ENCODE peak calls at places on chromosomes 11 and 22, in five cellular contexts. One of them, this sample, is unnamed.
A peak's percentile ranks its signal among the peaks of the same experiment; 100 is the strongest.

GRCh38 chr22:22843848-22844247 is 43.8 kb upstream of the IGLL5 start:
- DNase-seq in fibroblast of pulmonary artery: no peak
- DNase-seq in stimulated activated CD8-positive, alpha-beta memory T cell treated with anti-CD3 and anti-CD28 coated beads, Interleukin-15, amount 100 ng/mL, for 24 hours: no peak
- DNase-seq in GOT3: no peak
- DNase-seq in tibial artery: no peak
- DNase-seq in this sample: no peak

GRCh38 chr11:11391796-11392195 is 38.7 kb upstream of the CSNK2A3 start:
- DNase-seq in GOT3: no peak
- DNase-seq in fibroblast of pulmonary artery: peak; percentile 82
- DNase-seq in stimulated activated CD8-positive, alpha-beta memory T cell treated with anti-CD3 and anti-CD28 coated beads, Interleukin-15, amount 100 ng/mL, for 24 hours: no peak
- DNase-seq in tibial artery: no peak
- DNase-seq in this sample: no peak

GRCh38 chr11:6812391-6813005 is 13.0 kb upstream of the OR6A2 start:
- DNase-seq in tibial artery: no peak
- DNase-seq in stimulated activated CD8-positive, alpha-beta memory T cell treated with anti-CD3 and anti-CD28 coated beads, Interleukin-15, amount 100 ng/mL, for 24 hours: no peak
- DNase-seq in fibroblast of pulmonary artery: peak; percentile 55
- DNase-seq in GOT3: no peak
- DNase-seq in this sample: peak; percentile 68

GRCh38 chr11:61110255-61111059 is 8.2 kb downstream of the CD5 start:
- DNase-seq in fibroblast of pulmonary artery: no peak
- DNase-seq in tibial artery: no peak
- DNase-seq in GOT3: no peak
- DNase-seq in stimulated activated CD8-positive, alpha-beta memory T cell treated with anti-CD3 and anti-CD28 coated beads, Interleukin-15, amount 100 ng/mL, for 24 hours: no peak
- DNase-seq in this sample: no peak

GRCh38 chr11:944711-945470 is 19.2 kb downstream of the AP2A2 start:
- DNase-seq in GOT3: no peak
- DNase-seq in tibial artery: no peak
- DNase-seq in stimulated activated CD8-positive, alpha-beta memory T cell treated with anti-CD3 and anti-CD28 coated beads, Interleukin-15, amount 100 ng/mL, for 24 hours: no peak
- DNase-seq in fibroblast of pulmonary artery: peak; percentile 50
- DNase-seq in this sample: no peak

GRCh38 chr11:75338516-75339218 is 12.8 kb downstream of the ARRB1 start:
- DNase-seq in fibroblast of pulmonary artery: no peak
- DNase-seq in tibial artery: no peak
- DNase-seq in GOT3: no peak
- DNase-seq in stimulated activated CD8-positive, alpha-beta memory T cell treated with anti-CD3 and anti-CD28 coated beads, Interleukin-15, amount 100 ng/mL, for 24 hours: no peak
- DNase-seq in this sample: no peak

GRCh38 chr22:50444663-50445062 is 30.2 kb downstream of the SBF1 start:
- DNase-seq in fibroblast of pulmonary artery: peak; percentile 67
- DNase-seq in GOT3: no peak
- DNase-seq in tibial artery: no peak
- DNase-seq in stimulated activated CD8-positive, alpha-beta memory T cell treated with anti-CD3 and anti-CD28 coated beads, Interleukin-15, amount 100 ng/mL, for 24 hours: no peak
- DNase-seq in this sample: no peak

GRCh38 chr11:122910775-122911174 is 28.2 kb downstream of the JHY start:
- DNase-seq in GOT3: no peak
- DNase-seq in tibial artery: no peak
- DNase-seq in fibroblast of pulmonary artery: peak; percentile 45
- DNase-seq in stimulated activated CD8-positive, alpha-beta memory T cell treated with anti-CD3 and anti-CD28 coated beads, Interleukin-15, amount 100 ng/mL, for 24 hours: no peak
- DNase-seq in this sample: peak; percentile 13